ENCODE peak calls at places on chromosomes 16 and 17, in five cellular contexts. H, Z, P, N and U are unnamed samples.
A peak's percentile ranks its signal among the peaks of the same experiment; 100 is the strongest.

GRCh38 chr17:13306310-13306962 is 288.6 kb upstream of the ELAC2 start:
- DNase-seq in Z (no peak), N (peak; percentile 71), H (no peak), P (peak; percentile 69), U (no peak)

GRCh38 chr16:55499951-55500350 is 8.9 kb upstream of the LPCAT2 start:
- DNase-seq in N (peak; percentile 68), H (no peak), Z (no peak), P (no peak), U (no peak)

GRCh38 chr17:40442392-40443195 is 656 bp upstream of the IGFBP4 start:
- DNase-seq in Z (no peak), H (no peak), N (no peak), P (no peak), U (peak; percentile 78)

GRCh38 chr17:50955667-50956120 is 89.5 kb upstream of the TOB1 start:
- DNase-seq in H (no peak), P (no peak), Z (no peak), N (no peak), U (no peak)

GRCh38 chr16:58034786-58035185 is 9.2 kb downstream of the MMP15 start:
- DNase-seq in P (no peak), Z (no peak), N (no peak), H (no peak), U (no peak)

GRCh38 chr16:81625544-81626152 is 153.4 kb upstream of the PLCG2 start:
- DNase-seq in P (no peak), Z (peak; percentile 64), N (no peak), H (peak; percentile 41), U (peak; percentile 88)

GRCh38 chr16:59848314-59848713 is 1114.2 kb upstream of the GOT2 start:
- DNase-seq in P (no peak), N (peak; percentile 13), Z (no peak), H (no peak), U (no peak)

GRCh38 chr17:73272906-73273218 is 11.2 kb upstream of the CPSF4L start:
- DNase-seq in Z (no peak), P (peak; percentile 97), H (no peak), N (no peak), U (no peak)

GRCh38 chr16:776824-777223 is 11.4 kb downstream of the RPUSD1 start:
- DNase-seq in P (no peak), N (no peak), H (no peak), Z (no peak), U (no peak)

GRCh38 chr17:27226611-27227234 is 67.2 kb upstream of the WSB1 start:
- DNase-seq in Z (no peak), P (no peak), N (peak; percentile 38), H (no peak), U (no peak)

GRCh38 chr17:55433029-55433628 is 11.5 kb upstream of the MMD start:
- DNase-seq in Z (no peak), P (peak; percentile 85), H (peak; percentile 78), N (peak; percentile 41), U (no peak)

GRCh38 chr17:69818467-69818866 is 256.6 kb upstream of the KCNJ16 start:
- DNase-seq in N (peak; percentile 7), H (no peak), P (no peak), Z (no peak), U (no peak)

GRCh38 chr17:33942414-33942813 is 312.7 kb upstream of the CCL2 start:
- DNase-seq in P (no peak), N (peak; percentile 17), H (no peak), Z (no peak), U (no peak)

GRCh38 chr17:37220609-37220953 is 155.2 kb upstream of the C17orf78 start:
- DNase-seq in N (peak; percentile 28), P (no peak), Z (no peak), H (no peak), U (no peak)

GRCh38 chr17:35900280-35900679 is 20.1 kb upstream of the CCL5 start:
- DNase-seq in P (no peak), H (no peak), N (no peak), Z (no peak), U (no peak)

GRCh38 chr16:4962716-4963115 is 4.6 kb downstream of the SEC14L5 start:
- DNase-seq in H (no peak), Z (no peak), P (no peak), N (no peak), U (no peak)

GRCh38 chr17:15914400-15915165 is 30.3 kb upstream of the ADORA2B start:
- DNase-seq in Z (no peak), N (no peak), P (no peak), H (no peak), U (no peak)

GRCh38 chr17:63954402-63955063 is 18.2 kb downstream of the SCN4A start:
- DNase-seq in P (no peak), N (no peak), Z (no peak), H (no peak), U (no peak)

GRCh38 chr16:18839555-18839954 is 38.2 kb upstream of the ARL6IP1 start:
- DNase-seq in P (peak; percentile 66), H (peak; percentile 27), Z (no peak), N (peak; percentile 41), U (no peak)

GRCh38 chr17:59783221-59784016 is 76.0 kb downstream of the VMP1 start:
- DNase-seq in P (no peak), N (no peak), Z (no peak), H (no peak), U (no peak)

GRCh38 chr16:22624038-22624656 is 113.5 kb downstream of the NPIPB5 start:
- DNase-seq in P (no peak), H (no peak), N (no peak), Z (no peak), U (no peak)

GRCh38 chr16:8863594-8864424 is 5.0 kb downstream of the CARHSP1 start:
- DNase-seq in N (peak; percentile 90), H (no peak), Z (no peak), P (peak; percentile 100), U (no peak)

GRCh38 chr17:48692049-48692448 is 30.3 kb downstream of the PRAC1 start:
- DNase-seq in H (no peak), P (no peak), N (no peak), Z (no peak), U (no peak)

GRCh38 chr16:23143391-23143790 is 5.9 kb downstream of the USP31 start:
- DNase-seq in H (no peak), N (no peak), P (no peak), Z (no peak), U (no peak)

GRCh38 chr16:54568897-54569807 is 282.6 kb upstream of the IRX3 start:
- DNase-seq in Z (no peak), P (no peak), H (no peak), N (peak; percentile 26), U (no peak)

GRCh38 chr17:39564201-39564828 is 43.4 kb downstream of the NEUROD2 start:
- DNase-seq in Z (no peak), H (no peak), P (no peak), N (no peak), U (no peak)

GRCh38 chr16:10576390-10577304 is 3.8 kb downstream of the EMP2 start:
- DNase-seq in H (no peak), P (no peak), Z (no peak), N (no peak), U (no peak)

GRCh38 chr16:56125922-56126321 is 65.4 kb upstream of the GNAO1 start:
- DNase-seq in P (no peak), Z (no peak), H (no peak), N (no peak), U (no peak)

GRCh38 chr17:38395090-38395489 is 33.2 kb upstream of the ARHGAP23 start:
- DNase-seq in H (no peak), N (no peak), Z (no peak), P (no peak), U (no peak)

GRCh38 chr16:28058839-28059589 is 4.5 kb downstream of the GSG1L start:
- DNase-seq in P (no peak), N (no peak), H (no peak), Z (no peak), U (no peak)

GRCh38 chr17:50681260-50682200 is 26.2 kb downstream of the ANKRD40 start:
- DNase-seq in P (peak; percentile 69), Z (no peak), H (peak; percentile 58), N (peak; percentile 82), U (no peak)

GRCh38 chr17:1782171-1782567 is 20.3 kb downstream of the SERPINF1 start:
- DNase-seq in N (no peak), P (no peak), Z (peak; percentile 38), H (no peak), U (no peak)

GRCh38 chr17:1776328-1776727 is 14.5 kb downstream of the SERPINF1 start:
- DNase-seq in N (no peak), P (no peak), Z (no peak), H (no peak), U (no peak)

GRCh38 chr17:1783271-1783670 is 21.4 kb downstream of the SERPINF1 start:
- DNase-seq in N (no peak), P (no peak), Z (peak; percentile 76), H (no peak), U (peak; percentile 83)

GRCh38 chr17:1776857-1777256 is 15.0 kb downstream of the SERPINF1 start:
- DNase-seq in H (no peak), Z (no peak), P (no peak), N (no peak), U (no peak)

DNA sequence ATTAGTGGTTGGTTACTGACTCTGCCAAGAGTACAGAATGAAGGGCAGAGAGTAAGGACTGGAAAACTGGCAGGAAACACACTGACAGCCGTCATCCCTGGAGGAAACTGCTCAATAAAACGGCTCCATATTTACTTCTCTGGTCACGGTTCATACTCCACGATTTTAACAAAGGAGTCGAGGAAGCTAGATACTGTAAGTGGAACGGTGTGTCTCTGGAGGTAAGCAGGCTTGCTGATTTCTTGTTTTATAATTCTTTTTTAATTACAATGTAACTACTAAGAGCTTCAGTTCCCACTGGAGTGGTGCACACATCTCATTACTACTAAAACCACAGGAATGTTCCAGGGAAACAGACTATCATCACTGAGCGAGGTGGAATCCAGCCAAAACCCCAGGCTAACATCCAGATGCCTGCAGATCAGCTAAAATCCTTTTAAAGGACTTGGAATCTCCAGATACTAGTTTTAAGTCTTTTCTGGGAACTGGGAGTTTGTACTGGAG is 17.8 kb downstream of the SERPINF1 start:
- DNase-seq in N (peak; percentile 87), P (no peak), Z (peak; percentile 71), H (peak; percentile 76), U (peak; percentile 84)
- H3K4me3 ChIP-seq in N (no peak overlapping the region), P (no peak overlapping the region), Z (no peak overlapping the region), H (no peak overlapping the region), U (no peak overlapping the region)

GRCh38 chr16:26816885-26817571 is 249.7 kb upstream of the C16orf82 start:
- DNase-seq in Z (no peak), H (no peak), N (no peak), P (no peak), U (no peak)
- H3K27ac ChIP-seq in Z (no peak overlapping the region), H (no peak overlapping the region), N (no peak overlapping the region), P (no peak overlapping the region), U (no peak overlapping the region)

DNA sequence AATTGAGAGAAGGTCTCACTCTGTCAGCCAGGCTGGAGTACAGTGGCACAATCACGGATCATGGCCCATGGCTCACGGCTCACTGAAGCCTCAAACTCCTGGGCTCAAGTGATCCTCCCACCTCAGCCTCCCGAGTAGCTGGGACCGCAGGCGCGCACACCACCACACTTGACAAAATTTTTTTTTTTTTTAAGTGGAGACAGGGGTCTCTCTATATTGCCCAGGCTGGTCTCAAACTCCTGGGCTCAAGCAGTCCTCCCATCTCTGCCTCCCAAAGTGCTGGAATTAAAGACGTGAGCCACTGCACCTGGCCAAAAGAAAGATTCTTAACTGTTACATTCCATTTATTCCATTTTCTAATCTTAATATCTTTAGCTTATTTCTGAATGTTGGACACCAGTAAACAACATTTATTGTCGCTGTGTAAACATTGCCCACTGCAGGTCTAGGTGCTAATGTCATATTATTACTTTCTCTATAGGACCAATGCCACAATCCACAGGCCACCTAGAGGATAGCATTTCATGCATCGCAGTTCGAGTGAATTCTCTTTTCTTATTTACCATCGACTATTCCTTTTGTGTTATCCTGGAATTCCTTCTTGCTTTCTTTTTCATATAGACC is 123.7 kb downstream of the PITPNC1 start:
- DNase-seq in P (no peak), N (no peak), H (no peak), Z (no peak), U (no peak)
- H3K4me3 ChIP-seq in P (no peak overlapping the region), N (no peak overlapping the region), H (no peak overlapping the region), Z (no peak overlapping the region), U (no peak overlapping the region)

GRCh38 chr17:42653179-42654124 is 5.6 kb upstream of the TUBG2 start:
- DNase-seq in H (peak; percentile 49), Z (no peak), N (peak; percentile 68), P (no peak), U (peak; percentile 87)
- H3K27ac ChIP-seq in H (peak overlapping the region; percentile 75), Z (peak overlapping the region; percentile 79), N (peak overlapping the region; percentile 97), P (no peak overlapping the region), U (peak overlapping the region; percentile 52)